ENCODE peak calls at places on chromosomes 11 and 22, in seven cellular contexts. M is endothelial cell, D is GM12865, X is GM13977, K is fibroblast of pulmonary artery, U is cardiac fibroblast, Q is adrenal gland. J is an unnamed sample.

GRCh38 chr22:44838316-44839016 is 86.1 kb downstream of the ARHGAP8 start:
- DNase-seq in M (no peak), D (no peak), X (no peak), K (no peak), U (no peak), Q (no peak), J (no peak)

GRCh38 chr11:48098024-48098423 is 117.7 kb downstream of the PTPRJ start:
- DNase-seq in M (no peak), D (no peak), X (no peak), K (no peak), U (no peak), Q (no peak), J (no peak)

GRCh38 chr11:68371176-68372041 is 59.0 kb downstream of the LRP5 start:
- DNase-seq in M (no peak), D (peak), X (no peak), K (no peak), U (no peak), Q (no peak), J (no peak)

GRCh38 chr22:32951081-32951806 is 106.9 kb downstream of the SYN3 start:
- DNase-seq in M (peak), D (no peak), X (no peak), K (peak), U (no peak), Q (peak), J (no peak)

GRCh38 chr11:47147250-47147649 is 29.4 kb downstream of the ARFGAP2 start:
- DNase-seq in M (no peak), D (no peak), X (no peak), K (no peak), U (no peak), Q (no peak), J (no peak)

GRCh38 chr11:72760543-72761400 is 8.6 kb upstream of the ARAP1 start:
- DNase-seq in M (no peak), D (no peak), X (no peak), K (peak), U (peak), Q (no peak), J (no peak)

GRCh38 chr11:21470521-21470920 is 722.4 kb upstream of the ANO5 start:
- DNase-seq in M (no peak), D (no peak), X (no peak), K (no peak), U (no peak), Q (no peak), J (no peak)

GRCh38 chr11:12963789-12964536 is 45.2 kb upstream of the RASSF10 start:
- DNase-seq in M (peak), D (peak), X (peak), K (peak), U (peak), Q (peak), J (peak)

GRCh38 chr22:41508770-41509170 is 35.5 kb downstream of the POLR3H start:
- DNase-seq in M (no peak), D (no peak), X (no peak), K (no peak), U (no peak), Q (no peak), J (no peak)

GRCh38 chr11:28461846-28462245 is 353.7 kb downstream of the METTL15 start:
- DNase-seq in M (no peak), D (no peak), X (no peak), K (peak), U (peak), Q (no peak), J (peak)

GRCh38 chr11:129458278-129458677 is 82.6 kb downstream of the BARX2 start:
- DNase-seq in M (no peak), D (no peak), X (no peak), K (no peak), U (no peak), Q (no peak), J (peak)

GRCh38 chr22:30054067-30054763 is 26.0 kb upstream of the HORMAD2 start:
- DNase-seq in M (no peak), D (no peak), X (no peak), K (no peak), U (no peak), Q (no peak), J (no peak)

GRCh38 chr11:70487160-70487559 is 88.8 kb downstream of the CTTN start:
- DNase-seq in M (no peak), D (no peak), X (no peak), K (no peak), U (no peak), Q (no peak), J (no peak)

GRCh38 chr11:63845305-63845704 is 6.4 kb downstream of the MARK2 start:
- DNase-seq in M (no peak), D (no peak), X (no peak), K (peak), U (peak), Q (peak), J (peak)

GRCh38 chr22:46595545-46595944 is 24.6 kb upstream of the GRAMD4 start:
- DNase-seq in M (no peak), D (no peak), X (no peak), K (no peak), U (no peak), Q (no peak), J (no peak)

GRCh38 chr11:59667812-59668187 is 1.0 kb downstream of the PATL1 start:
- DNase-seq in M (no peak), D (no peak), X (no peak), K (no peak), U (no peak), Q (no peak), J (no peak)

GRCh38 chr11:59668950-59669610 is at the start of gene PATL1:
- DNase-seq in M (peak), D (peak), X (peak), K (peak), U (peak), Q (peak), J (peak)

GRCh38 chr11:59669611-59670009 is 773 bp upstream of the PATL1 start:
- DNase-seq in M (peak), D (no peak), X (no peak), K (peak), U (peak), Q (no peak), J (peak)

GRCh38 chr11:59666969-59667368 is 1.9 kb downstream of the PATL1 start:
- DNase-seq in M (no peak), D (no peak), X (no peak), K (peak), U (peak), Q (no peak), J (peak)

GRCh38 chr11:59668188-59668949 is 468 bp downstream of the PATL1 start:
- DNase-seq in M (peak), D (peak), X (peak), K (peak), U (peak), Q (peak), J (peak)
- TF ChIP-seq CTCF in M (peak), D (no peak), X (no peak), K (peak), U (peak), Q (peak), J (no peak)

GRCh38 chr22:38756631-38757463 is 1.0 kb upstream of the SUN2 start:
- DNase-seq in M (no peak), D (peak), X (no peak), K (no peak), U (no peak), Q (no peak), J (no peak)

GRCh38 chr22:38754247-38755154 is 1.3 kb downstream of the SUN2 start:
- DNase-seq in M (no peak), D (peak), X (peak), K (peak), U (peak), Q (peak), J (peak)

GRCh38 chr22:38755911-38756532 is at the start of gene SUN2:
- DNase-seq in M (peak), D (peak), X (peak), K (peak), U (peak), Q (peak), J (peak)

GRCh38 chr22:38753894-38754246 is 1.9 kb downstream of the SUN2 start:
- DNase-seq in M (no peak), D (no peak), X (no peak), K (no peak), U (no peak), Q (no peak), J (no peak)

GRCh38 chr22:38755155-38755910 is 465 bp downstream of the SUN2 start:
- DNase-seq in M (peak), D (peak), X (peak), K (peak), U (peak), Q (peak), J (peak)
- TF ChIP-seq CTCF in M (no peak), D (no peak), X (no peak), K (no peak), U (no peak), Q (no peak), J (no peak)

GRCh38 chr11:3169235-3169951 is 4.3 kb upstream of the OSBPL5 start:
- DNase-seq in M (no peak), D (no peak), X (no peak), K (peak), U (peak), Q (peak), J (peak)
- TF ChIP-seq CTCF in M (no peak), D (no peak), X (no peak), K (peak), U (no peak), Q (no peak), J (no peak)

GRCh38 chr11:20336056-20336455 is 27.5 kb upstream of the HTATIP2 start:
- DNase-seq in M (no peak), D (no peak), X (no peak), K (no peak), U (no peak), Q (no peak), J (no peak)

GRCh38 chr11:20342347-20343279 is 20.9 kb upstream of the HTATIP2 start:
- DNase-seq in M (no peak), D (no peak), X (no peak), K (no peak), U (no peak), Q (no peak), J (no peak)

DNA sequence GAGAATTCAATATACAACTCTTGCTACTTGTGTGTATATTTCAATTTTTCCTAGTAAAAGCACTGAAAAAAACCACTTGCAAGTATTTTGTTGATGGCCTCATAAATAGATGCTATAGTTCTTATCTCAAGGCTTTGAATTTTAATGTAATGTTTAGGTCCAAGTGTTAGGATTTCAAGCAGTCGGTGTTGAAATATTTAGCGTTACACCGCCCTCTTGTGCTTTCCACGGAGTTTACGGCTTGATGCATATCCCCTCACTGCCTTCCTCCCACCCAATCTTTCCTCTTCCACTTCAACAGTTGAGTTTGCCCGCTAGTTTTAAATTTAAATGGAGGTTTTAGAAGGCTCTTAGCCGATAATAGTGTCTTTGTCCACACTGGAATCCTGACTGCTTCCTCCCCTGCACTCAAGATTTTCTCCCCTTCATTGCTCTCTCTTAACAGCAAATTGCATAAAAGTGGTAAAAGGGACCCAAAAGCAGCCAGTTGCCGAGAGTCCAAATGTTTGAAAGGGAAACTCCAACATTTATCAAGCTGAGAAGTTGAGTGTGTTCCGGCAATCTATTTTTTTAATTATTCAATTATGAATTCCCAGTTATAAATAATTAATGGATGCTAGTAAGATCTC is 25.9 kb upstream of the HTATIP2 start:
- DNase-seq in M (peak), D (peak), X (peak), K (peak), U (peak), Q (no peak), J (peak)
- TF ChIP-seq CTCF in M (peak), D (peak), X (peak), K (peak), U (peak), Q (no peak), J (peak)

GRCh38 chr11:106021967-106022794 is at the start of gene MSANTD4:
- DNase-seq in M (peak), D (peak), X (peak), K (peak), U (peak), Q (peak), J (peak)
- TF ChIP-seq CTCF in M (no peak), D (no peak), X (no peak), K (no peak), U (no peak), Q (no peak), J (no peak)